ENCODE peak calls at places on chromosome 12, in five cellular contexts. M is adrenal gland, Z is suprapubic skin, G is heart left ventricle, F is HCT116. P is an unnamed sample. For H3K4me1, the result is how much of the 10 kb centered on the place peaks cover.

GRCh38 chr12:124397807-124398577 is 103.1 kb downstream of the RFLNA start:
- DNase-seq in F (no peak), G (peak), Z (no peak), M (peak), P (peak)

GRCh38 chr12:50517456-50518048 is 12.8 kb downstream of the DIP2B start:
- DNase-seq in M (no peak), F (no peak), Z (no peak), G (no peak), P (no peak)

GRCh38 chr12:33876618-33877017 is 145.7 kb upstream of the ALG10 start:
- DNase-seq in Z (no peak), G (no peak), M (no peak), F (no peak), P (no peak)

GRCh38 chr12:39571351-39571750 is 48.3 kb downstream of the ABCD2 start:
- DNase-seq in G (no peak), F (no peak), Z (no peak), M (no peak), P (no peak)

GRCh38 chr12:62621239-62621638 is 154.6 kb downstream of the MON2 start:
- DNase-seq in G (no peak), Z (no peak), M (no peak), F (no peak), P (no peak)

GRCh38 chr12:31482816-31483215 is 108.1 kb downstream of the DENND5B start:
- DNase-seq in G (no peak), M (no peak), F (peak), Z (no peak), P (no peak)

GRCh38 chr12:104505095-104505819 is 48.5 kb downstream of the CHST11 start:
- DNase-seq in Z (no peak), M (no peak), G (no peak), F (no peak), P (no peak)

GRCh38 chr12:31393004-31393550 is 67.1 kb upstream of the SINHCAF start:
- DNase-seq in M (no peak), G (no peak), Z (peak), F (no peak), P (no peak)

GRCh38 chr12:122866950-122867607 is 28.8 kb downstream of the VPS37B start:
- DNase-seq in Z (peak), F (no peak), M (no peak), G (peak), P (no peak)

GRCh38 chr12:100573499-100574261 is at the start of gene GAS2L3:
- DNase-seq in M (peak), F (peak), Z (peak), G (peak), P (peak)

GRCh38 chr12:11906284-11906935 is 164.3 kb upstream of the BCL2L14 start:
- DNase-seq in M (no peak), G (no peak), F (no peak), Z (no peak), P (no peak)

GRCh38 chr12:45354399-45354798 is 138.5 kb downstream of the ANO6 start:
- DNase-seq in F (no peak), Z (no peak), M (no peak), G (no peak), P (no peak)

GRCh38 chr12:11513288-11513687 is 117.9 kb upstream of the PRB2 start:
- DNase-seq in G (no peak), F (peak), Z (no peak), M (no peak), P (no peak)

GRCh38 chr12:107329569-107330324 is 236.4 kb upstream of the CRY1 start:
- DNase-seq in M (no peak), F (no peak), Z (no peak), G (no peak), P (no peak)

GRCh38 chr12:46459111-46459510 is 86.5 kb upstream of the SLC38A2 start:
- DNase-seq in Z (no peak), F (no peak), G (no peak), M (no peak), P (no peak)

GRCh38 chr12:132588821-132589669 is 21.3 kb downstream of the LRCOL1 start:
- DNase-seq in F (no peak), Z (no peak), M (no peak), G (no peak), P (no peak)

GRCh38 chr12:65510584-65511050 is 232.1 kb downstream of the MSRB3 start:
- DNase-seq in Z (no peak), F (peak), M (peak), G (peak), P (peak)

GRCh38 chr12:58765653-58766554 is 154.4 kb downstream of the LRIG3 start:
- DNase-seq in M (no peak), Z (no peak), G (no peak), F (no peak), P (peak)

GRCh38 chr12:43740511-43741100 is 18.0 kb downstream of the PUS7L start:
- DNase-seq in G (no peak), F (no peak), Z (no peak), M (no peak), P (no peak)

GRCh38 chr12:26845984-26846383 is 13.0 kb upstream of the ITPR2 start:
- DNase-seq in F (no peak), G (no peak), M (peak), Z (no peak), P (peak)

GRCh38 chr12:113640837-113641236 is 169.2 kb upstream of the LHX5 start:
- DNase-seq in G (no peak), Z (no peak), F (no peak), M (no peak), P (no peak)

GRCh38 chr12:128819293-128820144 is 4.2 kb downstream of the SLC15A4 start:
- DNase-seq in F (no peak), M (no peak), G (no peak), Z (no peak), P (no peak)

GRCh38 chr12:64663019-64663418 is 52.7 kb downstream of the RASSF3 start:
- DNase-seq in Z (no peak), G (no peak), M (no peak), F (no peak), P (no peak)

GRCh38 chr12:71938728-71939385 is at the start of gene TPH2:
- DNase-seq in G (peak), F (peak), Z (no peak), M (peak), P (peak)

GRCh38 chr12:65403188-65403587 is 124.7 kb downstream of the MSRB3 start:
- DNase-seq in G (no peak), M (no peak), F (no peak), Z (no peak), P (no peak)

GRCh38 chr12:64611430-64612286 is 1.4 kb downstream of the RASSF3 start:
- DNase-seq in G (peak), M (peak), Z (no peak), F (no peak), P (peak)

DNA sequence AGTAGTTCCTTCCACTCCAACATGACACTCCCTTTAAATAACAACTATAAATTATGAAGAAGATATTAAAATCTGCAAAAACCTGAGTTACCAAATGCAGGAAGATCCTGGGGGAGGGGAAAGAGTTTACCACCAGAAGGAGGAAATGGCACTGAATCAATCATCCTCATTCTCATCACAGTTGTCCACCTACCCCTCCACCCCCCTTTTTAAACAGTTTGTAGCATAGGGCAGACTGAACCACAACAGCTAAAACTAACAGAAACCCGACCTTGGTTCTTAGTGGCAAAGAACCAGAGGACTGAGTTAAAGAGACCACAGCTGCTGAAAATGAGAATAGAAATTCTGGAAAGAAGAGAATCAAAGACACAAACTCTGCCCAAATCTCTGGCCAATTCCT is 189.5 kb downstream of the MED13L start:
- DNase-seq in M (no peak), G (no peak), Z (no peak), F (no peak), P (no peak)
- H3K4me3 ChIP-seq in M (no peak), G (no peak), Z (no peak), F (no peak), P (no peak)

DNA sequence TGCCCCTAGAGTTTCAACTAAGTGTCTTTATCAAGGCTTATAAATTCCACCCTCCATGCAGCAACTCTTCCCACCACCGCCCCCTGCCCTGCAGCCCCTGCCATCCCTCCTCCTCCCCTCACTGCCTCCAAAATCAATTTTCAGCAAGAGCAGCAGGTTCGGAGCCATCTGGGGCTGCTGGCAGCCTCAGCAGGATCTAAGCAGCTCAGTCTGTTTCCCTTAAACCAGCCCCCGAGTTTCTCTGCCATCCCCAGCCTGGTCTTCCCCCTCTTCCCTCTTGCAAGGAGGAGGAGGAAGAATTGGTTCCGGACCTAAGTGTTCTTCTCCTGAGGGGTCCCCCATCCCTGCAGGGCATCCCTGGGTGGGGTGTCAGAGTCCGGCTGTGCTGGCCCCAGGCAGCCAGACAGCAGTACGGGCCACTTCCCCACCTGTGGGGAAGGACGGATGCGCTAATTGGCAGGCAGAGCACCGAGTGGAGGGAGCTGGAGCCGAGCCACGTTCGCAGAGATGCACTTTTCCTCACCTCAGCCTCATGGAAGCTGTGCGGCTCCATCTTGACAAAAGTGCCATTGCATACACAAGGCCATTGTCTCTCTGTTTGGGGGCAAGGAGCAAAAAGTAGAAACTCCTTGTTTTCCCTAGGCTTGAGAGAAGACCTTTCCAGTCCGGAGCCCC is 189.3 kb downstream of the KCNA5 start:
- DNase-seq in G (no peak), F (no peak), Z (no peak), M (no peak), P (no peak)
- TF ChIP-seq POLR2A in G (no peak), F (no peak), Z (no peak), M (no peak), P (no peak)

GRCh38 chr12:108561852-108562347 is 496 bp upstream of the ISCU start:
- DNase-seq in Z (no peak), F (peak), M (no peak), G (no peak), P (no peak)
- H3K4me1 ChIP-seq in Z (half or more), F (under half), M (under half), G (half or more), P (half or more)

DNA sequence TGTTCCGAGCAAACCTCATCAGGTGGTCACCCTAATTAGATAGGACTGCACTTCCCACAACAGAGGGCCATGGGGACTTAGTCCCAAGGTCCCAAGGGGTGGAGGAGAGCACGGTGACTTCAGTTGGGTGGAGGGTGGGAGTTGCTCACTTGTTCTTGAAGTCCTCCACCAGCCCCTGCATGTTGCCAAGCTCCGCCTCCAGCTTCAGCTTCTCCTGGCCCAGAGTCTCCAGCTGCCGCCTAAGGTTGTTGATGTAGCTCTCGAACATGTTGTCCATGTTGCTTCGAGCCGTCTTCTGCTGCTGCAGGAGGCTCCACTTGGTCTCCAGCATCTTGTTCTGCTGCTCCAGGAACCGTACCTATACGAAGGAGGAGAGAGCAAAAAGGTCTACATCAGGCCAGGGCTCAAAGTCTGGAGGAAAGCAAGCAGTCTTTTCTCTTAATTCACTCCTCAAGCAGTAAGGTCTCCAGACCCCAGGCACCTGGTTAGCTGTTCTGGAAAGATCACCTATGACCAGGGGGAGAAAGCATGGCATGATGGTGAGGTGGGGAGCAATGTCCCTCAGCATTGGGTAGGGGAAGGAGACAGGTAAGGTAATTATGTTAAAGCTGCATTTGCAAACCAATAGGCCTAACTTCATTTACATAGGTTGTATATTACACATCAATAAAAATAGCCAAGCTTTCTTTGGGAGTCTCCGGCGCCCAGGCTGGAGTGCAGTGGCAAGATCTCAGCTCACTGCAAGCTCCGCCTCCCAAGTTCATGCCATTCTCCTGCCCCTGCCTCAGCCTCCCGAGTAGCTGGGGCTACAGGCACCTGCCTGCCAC is 2.9 kb downstream of the KRT8 start:
- DNase-seq in G (no peak), F (no peak), Z (no peak), M (no peak), P (peak)
- H3K4me3 ChIP-seq in G (no peak), F (peak), Z (no peak), M (no peak), P (peak)

DNA sequence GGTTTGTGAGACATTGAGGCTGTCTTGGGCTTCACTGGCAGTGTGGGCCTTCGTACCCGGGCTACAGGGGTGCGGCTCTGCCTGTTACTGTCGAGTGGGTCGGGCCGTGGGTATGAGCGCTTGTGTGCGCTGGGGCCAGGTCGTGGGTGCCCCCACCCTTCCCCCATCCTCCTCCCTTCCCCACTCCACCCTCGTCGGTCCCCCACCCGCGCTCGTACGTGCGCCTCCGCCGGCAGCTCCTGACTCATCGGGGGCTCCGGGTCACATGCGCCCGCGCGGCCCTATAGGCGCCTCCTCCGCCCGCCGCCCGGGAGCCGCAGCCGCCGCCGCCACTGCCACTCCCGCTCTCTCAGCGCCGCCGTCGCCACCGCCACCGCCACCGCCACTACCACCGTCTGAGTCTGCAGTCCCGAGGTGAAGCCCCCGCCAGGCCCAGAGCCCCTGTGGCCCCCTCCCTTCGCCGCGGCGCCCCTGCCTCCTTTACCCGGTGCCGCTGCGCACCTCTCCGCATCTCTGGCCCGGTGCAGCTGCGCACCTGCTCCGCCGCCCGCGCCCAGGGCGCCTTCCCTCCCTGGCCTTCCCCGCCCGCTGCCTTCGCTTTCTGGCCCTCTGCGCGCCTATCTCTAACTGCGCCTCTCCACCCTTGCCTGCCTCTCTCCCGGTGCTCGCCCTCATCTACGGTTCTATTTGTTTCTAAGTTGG is at the start of gene ENO2:
- DNase-seq in F (no peak), Z (no peak), M (peak), G (peak), P (no peak)
- TF ChIP-seq POLR2A in F (no peak), Z (no peak), M (no peak), G (no peak), P (no peak)

DNA sequence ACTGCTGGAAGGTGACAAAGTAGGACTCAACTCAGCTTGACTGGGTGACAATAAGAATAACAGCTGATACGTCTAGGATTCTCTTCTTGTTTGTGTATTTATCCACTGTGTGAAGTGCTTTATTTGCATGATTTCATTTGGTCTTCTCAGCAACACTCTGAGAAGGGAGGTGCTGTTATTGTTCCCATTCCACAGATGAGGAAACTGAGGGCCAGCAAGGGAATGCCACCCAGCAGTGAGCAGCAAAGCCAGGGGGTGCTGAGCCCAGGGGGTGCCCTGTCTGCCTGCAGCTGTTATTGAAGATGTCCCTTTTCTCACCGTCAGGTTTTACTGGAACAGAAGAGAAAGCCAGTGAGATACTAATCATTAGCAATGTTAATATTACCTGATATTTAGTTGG is 62.8 kb downstream of the RNFT2 start:
- DNase-seq in G (no peak), Z (no peak), F (no peak), M (no peak), P (no peak)
- H3K4me1 ChIP-seq in G (under half), Z (under half), F (under half), M (under half), P (under half)

DNA sequence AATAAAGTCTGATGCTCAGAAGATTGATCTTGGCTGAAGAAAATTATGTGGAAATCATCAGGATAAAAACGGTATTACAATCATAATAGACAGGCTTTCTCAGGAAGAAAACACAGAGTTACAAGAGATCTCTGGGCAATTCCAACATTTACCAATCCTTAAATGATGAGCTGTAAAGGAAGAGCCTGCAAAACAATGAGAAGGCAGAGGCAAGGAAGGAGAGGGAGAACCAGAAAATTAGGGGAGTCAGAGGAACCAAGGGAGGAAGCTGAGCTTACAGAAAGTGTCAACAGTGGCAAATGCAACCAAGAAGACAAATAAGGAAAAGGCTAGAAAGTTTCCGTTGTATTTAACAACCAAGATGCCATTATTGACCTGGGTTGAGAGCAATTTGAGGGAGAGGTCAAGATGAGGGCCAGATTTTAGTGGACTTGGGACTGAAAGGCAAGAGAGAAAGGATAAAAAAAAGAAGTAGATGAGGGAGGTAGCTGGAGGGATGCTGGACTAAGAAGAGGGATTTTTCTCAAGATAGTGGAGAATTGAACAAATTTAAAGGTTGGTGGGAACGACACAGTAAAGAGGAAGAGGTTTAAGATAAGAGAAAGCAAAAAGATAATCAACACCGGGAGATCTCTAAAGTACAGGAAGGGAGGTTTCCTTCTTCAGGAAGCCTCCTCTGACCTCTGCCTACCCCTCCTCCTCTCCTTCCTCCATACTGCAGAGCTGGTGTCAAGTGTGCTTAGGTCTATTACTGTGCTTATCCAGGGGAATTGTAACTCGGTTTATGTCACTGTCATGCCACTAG is 116.9 kb downstream of the DUSP6 start:
- DNase-seq in F (no peak), M (no peak), G (no peak), Z (no peak), P (no peak)
- H3K4me3 ChIP-seq in F (no peak), M (no peak), G (no peak), Z (no peak), P (no peak)

P was measured in body of pancreas.